ENCODE peak calls at places on chromosome 9, in ten cellular contexts. One of them, this sample, is unnamed.

GRCh38 chr9:121557581-121558422 is 58.2 kb upstream of the GGTA1 start:
- DNase-seq in psoas muscle: peak; percentile 87
- DNase-seq in H9: peak; percentile 72
- DNase-seq in pancreas: no peak
- DNase-seq in stomach: peak; percentile 68
- DNase-seq in K562: peak; percentile 42
- DNase-seq in CD4-positive, alpha-beta memory T cell: no peak
- DNase-seq in CD8-positive, alpha-beta memory T cell: no peak
- DNase-seq in A549: no peak
- DNase-seq in Karpas-422: peak; percentile 67
- DNase-seq in this sample: peak; percentile 44

GRCh38 chr9:14062449-14063187 is 251.3 kb downstream of the NFIB start:
- DNase-seq in psoas muscle: no peak
- DNase-seq in H9: no peak
- DNase-seq in pancreas: no peak
- DNase-seq in stomach: no peak
- DNase-seq in K562: no peak
- DNase-seq in CD4-positive, alpha-beta memory T cell: no peak
- DNase-seq in CD8-positive, alpha-beta memory T cell: no peak
- DNase-seq in A549: no peak
- DNase-seq in Karpas-422: no peak
- DNase-seq in this sample: no peak

GRCh38 chr9:22237497-22238363 is 208.9 kb upstream of the DMRTA1 start:
- DNase-seq in psoas muscle: no peak
- DNase-seq in H9: no peak
- DNase-seq in pancreas: no peak
- DNase-seq in stomach: no peak
- DNase-seq in K562: no peak
- DNase-seq in CD4-positive, alpha-beta memory T cell: no peak
- DNase-seq in CD8-positive, alpha-beta memory T cell: no peak
- DNase-seq in A549: peak; percentile 53
- DNase-seq in Karpas-422: peak; percentile 16
- DNase-seq in this sample: no peak

GRCh38 chr9:89550516-89550915 is 52.6 kb upstream of the SEMA4D start:
- DNase-seq in psoas muscle: no peak
- DNase-seq in H9: no peak
- DNase-seq in pancreas: no peak
- DNase-seq in stomach: no peak
- DNase-seq in K562: no peak
- DNase-seq in CD4-positive, alpha-beta memory T cell: no peak
- DNase-seq in CD8-positive, alpha-beta memory T cell: no peak
- DNase-seq in A549: no peak
- DNase-seq in Karpas-422: no peak
- DNase-seq in this sample: no peak

GRCh38 chr9:36903541-36904435 is 130.3 kb downstream of the PAX5 start:
- DNase-seq in psoas muscle: no peak
- DNase-seq in H9: no peak
- DNase-seq in pancreas: no peak
- DNase-seq in stomach: peak; percentile 40
- DNase-seq in K562: peak; percentile 57
- DNase-seq in CD4-positive, alpha-beta memory T cell: no peak
- DNase-seq in CD8-positive, alpha-beta memory T cell: no peak
- DNase-seq in A549: no peak
- DNase-seq in Karpas-422: no peak
- DNase-seq in this sample: no peak

GRCh38 chr9:109315889-109316640 is 4.8 kb downstream of the EPB41L4B start:
- DNase-seq in psoas muscle: peak; percentile 90
- DNase-seq in H9: no peak
- DNase-seq in pancreas: peak; percentile 83
- DNase-seq in stomach: peak; percentile 96
- DNase-seq in K562: no peak
- DNase-seq in CD4-positive, alpha-beta memory T cell: no peak
- DNase-seq in CD8-positive, alpha-beta memory T cell: no peak
- DNase-seq in A549: peak; percentile 82
- DNase-seq in Karpas-422: no peak
- DNase-seq in this sample: peak; percentile 52

GRCh38 chr9:77375956-77376532 is 198.7 kb downstream of the VPS13A start:
- DNase-seq in psoas muscle: no peak
- DNase-seq in H9: no peak
- DNase-seq in pancreas: no peak
- DNase-seq in stomach: no peak
- DNase-seq in K562: no peak
- DNase-seq in CD4-positive, alpha-beta memory T cell: no peak
- DNase-seq in CD8-positive, alpha-beta memory T cell: no peak
- DNase-seq in A549: no peak
- DNase-seq in Karpas-422: no peak
- DNase-seq in this sample: no peak

GRCh38 chr9:89883401-89884341 is 278.9 kb downstream of the GADD45G start:
- DNase-seq in psoas muscle: peak; percentile 70
- DNase-seq in H9: peak; percentile 18
- DNase-seq in pancreas: no peak
- DNase-seq in stomach: peak; percentile 11
- DNase-seq in K562: no peak
- DNase-seq in CD4-positive, alpha-beta memory T cell: no peak
- DNase-seq in CD8-positive, alpha-beta memory T cell: no peak
- DNase-seq in A549: no peak
- DNase-seq in Karpas-422: no peak
- DNase-seq in this sample: no peak

GRCh38 chr9:522190-522589 is 307.5 kb downstream of the DOCK8 start:
- DNase-seq in psoas muscle: no peak
- DNase-seq in H9: no peak
- DNase-seq in pancreas: no peak
- DNase-seq in stomach: no peak
- DNase-seq in K562: no peak
- DNase-seq in CD4-positive, alpha-beta memory T cell: no peak
- DNase-seq in CD8-positive, alpha-beta memory T cell: no peak
- DNase-seq in A549: no peak
- DNase-seq in Karpas-422: no peak
- DNase-seq in this sample: no peak

GRCh38 chr9:526904-527591 is 312.4 kb downstream of the DOCK8 start:
- DNase-seq in psoas muscle: no peak
- DNase-seq in H9: no peak
- DNase-seq in pancreas: no peak
- DNase-seq in stomach: no peak
- DNase-seq in K562: no peak
- DNase-seq in CD4-positive, alpha-beta memory T cell: no peak
- DNase-seq in CD8-positive, alpha-beta memory T cell: no peak
- DNase-seq in A549: no peak
- DNase-seq in Karpas-422: no peak
- DNase-seq in this sample: no peak

GRCh38 chr9:522658-523057 is 308.0 kb downstream of the DOCK8 start:
- DNase-seq in psoas muscle: no peak
- DNase-seq in H9: no peak
- DNase-seq in pancreas: no peak
- DNase-seq in stomach: no peak
- DNase-seq in K562: no peak
- DNase-seq in CD4-positive, alpha-beta memory T cell: no peak
- DNase-seq in CD8-positive, alpha-beta memory T cell: no peak
- DNase-seq in A549: no peak
- DNase-seq in Karpas-422: no peak
- DNase-seq in this sample: no peak

GRCh38 chr9:523444-523843 is 308.8 kb downstream of the DOCK8 start:
- DNase-seq in psoas muscle: no peak
- DNase-seq in H9: no peak
- DNase-seq in pancreas: no peak
- DNase-seq in stomach: no peak
- DNase-seq in K562: no peak
- DNase-seq in CD4-positive, alpha-beta memory T cell: no peak
- DNase-seq in CD8-positive, alpha-beta memory T cell: no peak
- DNase-seq in A549: no peak
- DNase-seq in Karpas-422: no peak
- DNase-seq in this sample: no peak

DNA sequence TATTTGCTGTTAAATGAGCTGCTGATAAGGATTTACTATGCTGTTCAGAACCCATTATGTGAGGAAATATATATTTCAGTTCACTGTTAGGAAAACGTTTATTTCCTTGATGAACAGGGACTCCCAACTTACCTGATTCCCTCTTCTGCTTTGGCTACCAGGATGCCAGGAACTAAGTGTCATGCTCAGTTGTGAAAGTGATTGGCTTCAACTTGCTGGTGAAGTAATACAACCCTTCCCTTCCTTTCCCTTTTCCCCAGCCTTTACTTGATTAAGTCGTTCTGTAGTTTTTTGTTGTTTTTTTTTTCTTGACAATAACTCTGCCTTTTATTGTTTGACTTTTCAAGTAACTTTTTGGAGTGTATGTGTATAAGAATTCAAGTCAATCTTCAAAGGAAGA is 309.3 kb downstream of the DOCK8 start:
- DNase-seq in psoas muscle: no peak
- DNase-seq in H9: no peak
- DNase-seq in pancreas: no peak
- DNase-seq in stomach: no peak
- DNase-seq in K562: no peak
- DNase-seq in CD4-positive, alpha-beta memory T cell: no peak
- DNase-seq in CD8-positive, alpha-beta memory T cell: no peak
- DNase-seq in A549: no peak
- DNase-seq in Karpas-422: no peak
- DNase-seq in this sample: no peak
- H3K27ac ChIP-seq in psoas muscle: no peak overlapping the region
- H3K27ac ChIP-seq in H9: no peak overlapping the region
- H3K27ac ChIP-seq in pancreas: no peak overlapping the region
- H3K27ac ChIP-seq in stomach: no peak overlapping the region
- H3K27ac ChIP-seq in K562: no peak overlapping the region
- H3K27ac ChIP-seq in CD4-positive, alpha-beta memory T cell: no peak overlapping the region
- H3K27ac ChIP-seq in CD8-positive, alpha-beta memory T cell: no peak overlapping the region
- H3K27ac ChIP-seq in A549: no peak overlapping the region
- H3K27ac ChIP-seq in Karpas-422: no peak overlapping the region
- H3K27ac ChIP-seq in this sample: no peak overlapping the region

GRCh38 chr9:116646661-116647514 is 40.2 kb upstream of the TRIM32 start:
- DNase-seq in psoas muscle: no peak
- DNase-seq in H9: no peak
- DNase-seq in pancreas: no peak
- DNase-seq in stomach: no peak
- DNase-seq in K562: peak; percentile 40
- DNase-seq in CD4-positive, alpha-beta memory T cell: no peak
- DNase-seq in CD8-positive, alpha-beta memory T cell: no peak
- DNase-seq in A549: peak; percentile 21
- DNase-seq in Karpas-422: peak; percentile 69
- DNase-seq in this sample: no peak

GRCh38 chr9:116641292-116642059 is 45.6 kb upstream of the TRIM32 start:
- DNase-seq in psoas muscle: no peak
- DNase-seq in H9: no peak
- DNase-seq in pancreas: no peak
- DNase-seq in stomach: no peak
- DNase-seq in K562: no peak
- DNase-seq in CD4-positive, alpha-beta memory T cell: no peak
- DNase-seq in CD8-positive, alpha-beta memory T cell: no peak
- DNase-seq in A549: no peak
- DNase-seq in Karpas-422: no peak
- DNase-seq in this sample: no peak

GRCh38 chr9:116644099-116644688 is 42.9 kb upstream of the TRIM32 start:
- DNase-seq in psoas muscle: no peak
- DNase-seq in H9: no peak
- DNase-seq in pancreas: no peak
- DNase-seq in stomach: no peak
- DNase-seq in K562: no peak
- DNase-seq in CD4-positive, alpha-beta memory T cell: no peak
- DNase-seq in CD8-positive, alpha-beta memory T cell: no peak
- DNase-seq in A549: no peak
- DNase-seq in Karpas-422: no peak
- DNase-seq in this sample: no peak

GRCh38 chr9:116647515-116647809 is 39.6 kb upstream of the TRIM32 start:
- DNase-seq in psoas muscle: peak; percentile 83
- DNase-seq in H9: no peak
- DNase-seq in pancreas: no peak
- DNase-seq in stomach: no peak
- DNase-seq in K562: no peak
- DNase-seq in CD4-positive, alpha-beta memory T cell: no peak
- DNase-seq in CD8-positive, alpha-beta memory T cell: no peak
- DNase-seq in A549: no peak
- DNase-seq in Karpas-422: no peak
- DNase-seq in this sample: no peak

DNA sequence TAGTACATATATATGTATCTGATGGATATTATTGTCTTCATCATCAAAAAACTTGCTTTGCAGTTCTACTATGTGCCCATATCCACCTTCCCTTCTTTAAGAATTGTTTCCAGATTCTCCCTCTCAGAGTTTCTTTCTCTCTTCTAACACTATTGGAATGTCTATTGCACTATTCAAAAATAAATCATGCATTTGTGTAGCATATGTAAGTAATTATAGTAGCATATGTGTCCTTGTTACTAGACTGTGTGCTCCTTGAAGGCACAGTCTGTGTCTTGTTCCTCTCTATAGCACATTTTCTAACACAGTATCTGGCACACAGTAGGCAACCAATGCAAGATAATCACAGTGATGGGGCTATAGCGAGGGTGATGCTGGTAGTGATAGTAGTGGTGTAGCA is 43.4 kb upstream of the TRIM32 start:
- DNase-seq in psoas muscle: no peak
- DNase-seq in H9: no peak
- DNase-seq in pancreas: no peak
- DNase-seq in stomach: no peak
- DNase-seq in K562: no peak
- DNase-seq in CD4-positive, alpha-beta memory T cell: no peak
- DNase-seq in CD8-positive, alpha-beta memory T cell: no peak
- DNase-seq in A549: no peak
- DNase-seq in Karpas-422: no peak
- DNase-seq in this sample: no peak
- H3K27ac ChIP-seq in psoas muscle: no peak overlapping the region
- H3K27ac ChIP-seq in H9: no peak overlapping the region
- H3K27ac ChIP-seq in pancreas: no peak overlapping the region
- H3K27ac ChIP-seq in stomach: no peak overlapping the region
- H3K27ac ChIP-seq in K562: no peak overlapping the region
- H3K27ac ChIP-seq in CD4-positive, alpha-beta memory T cell: no peak overlapping the region
- H3K27ac ChIP-seq in CD8-positive, alpha-beta memory T cell: no peak overlapping the region
- H3K27ac ChIP-seq in A549: no peak overlapping the region
- H3K27ac ChIP-seq in Karpas-422: no peak overlapping the region
- H3K27ac ChIP-seq in this sample: no peak overlapping the region

GRCh38 chr9:138045541-138046490 is 168.2 kb downstream of the CACNA1B start:
- DNase-seq in psoas muscle: peak; percentile 33
- DNase-seq in H9: no peak
- DNase-seq in pancreas: no peak
- DNase-seq in stomach: peak; percentile 20
- DNase-seq in K562: no peak
- DNase-seq in CD4-positive, alpha-beta memory T cell: no peak
- DNase-seq in CD8-positive, alpha-beta memory T cell: no peak
- DNase-seq in A549: no peak
- DNase-seq in Karpas-422: no peak
- DNase-seq in this sample: no peak
- H3K27ac ChIP-seq in psoas muscle: no peak overlapping the region
- H3K27ac ChIP-seq in H9: no peak overlapping the region
- H3K27ac ChIP-seq in pancreas: no peak overlapping the region
- H3K27ac ChIP-seq in stomach: no peak overlapping the region
- H3K27ac ChIP-seq in K562: no peak overlapping the region
- H3K27ac ChIP-seq in CD4-positive, alpha-beta memory T cell: no peak overlapping the region
- H3K27ac ChIP-seq in CD8-positive, alpha-beta memory T cell: no peak overlapping the region
- H3K27ac ChIP-seq in A549: no peak overlapping the region
- H3K27ac ChIP-seq in Karpas-422: no peak overlapping the region
- H3K27ac ChIP-seq in this sample: no peak overlapping the region

DNA sequence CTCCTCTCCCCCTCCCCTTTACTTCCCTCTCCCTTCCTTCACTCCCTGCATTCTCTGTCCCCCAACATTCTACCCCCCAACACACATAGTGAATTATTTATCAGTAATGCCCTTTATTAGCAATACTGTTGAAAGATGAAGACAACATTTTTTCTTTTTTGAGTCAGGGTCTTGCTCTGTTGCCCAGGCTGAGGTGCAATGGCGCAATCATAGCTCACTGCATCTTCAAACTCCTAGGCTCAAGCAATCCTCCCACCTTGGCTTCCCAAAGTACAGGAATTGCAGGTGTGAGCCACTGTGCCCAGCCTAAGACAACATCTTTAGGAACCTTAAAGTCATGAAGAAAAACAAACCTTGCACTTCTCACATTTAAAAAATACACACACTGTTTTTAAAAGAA is 130.6 kb downstream of the ZNF462 start:
- DNase-seq in psoas muscle: no peak
- DNase-seq in H9: no peak
- DNase-seq in pancreas: no peak
- DNase-seq in stomach: no peak
- DNase-seq in K562: no peak
- DNase-seq in CD4-positive, alpha-beta memory T cell: no peak
- DNase-seq in CD8-positive, alpha-beta memory T cell: no peak
- DNase-seq in A549: no peak
- DNase-seq in Karpas-422: peak; percentile 25
- DNase-seq in this sample: no peak
- H3K27ac ChIP-seq in psoas muscle: no peak overlapping the region
- H3K27ac ChIP-seq in H9: no peak overlapping the region
- H3K27ac ChIP-seq in pancreas: no peak overlapping the region
- H3K27ac ChIP-seq in stomach: no peak overlapping the region
- H3K27ac ChIP-seq in K562: no peak overlapping the region
- H3K27ac ChIP-seq in CD4-positive, alpha-beta memory T cell: no peak overlapping the region
- H3K27ac ChIP-seq in CD8-positive, alpha-beta memory T cell: no peak overlapping the region
- H3K27ac ChIP-seq in A549: no peak overlapping the region
- H3K27ac ChIP-seq in Karpas-422: no peak overlapping the region
- H3K27ac ChIP-seq in this sample: no peak overlapping the region